ENCODE peak calls at places on chromosomes 13 and 19, in seven cellular contexts. K is COR-L47; N is activated T-helper 1 cell treated with anti-CD3 and anti-CD28 coated beads, Interleukin-12 subunit alpha, Interleukin-12 subunit beta, Interleukin-2, Interleukin-4 antibody, amounts not matched to agents 30 ng/mL and 10 ng/mL and 1 ng/mL, durations not matched to agents 14 hours and 24 hours and 36 hours; J is stomach; I is RPMI8226; W is EL; Q is globus pallidus. G is an unnamed sample.

GRCh38 chr19:11984986-11985385 is 20.1 kb downstream of the ZNF763 start:
- DNase-seq in K (peak), N (no peak), J (no peak), I (peak), W (no peak), Q (no peak), G (peak)

GRCh38 chr19:33252418-33252962 is 26.8 kb upstream of the SLC7A10 start:
- DNase-seq in K (no peak), N (no peak), J (no peak), I (no peak), W (no peak), Q (no peak), G (no peak)

GRCh38 chr19:48514123-48514458 is 2.5 kb upstream of the LMTK3 start:
- DNase-seq in K (no peak), N (no peak), J (no peak), I (no peak), W (no peak), Q (no peak), G (no peak)

GRCh38 chr13:112247471-112248405 is 128.4 kb upstream of the SPACA7 start:
- DNase-seq in K (no peak), N (no peak), J (no peak), I (no peak), W (no peak), Q (no peak), G (no peak)

GRCh38 chr19:710767-711166 is 2.0 kb downstream of the PALM start:
- DNase-seq in K (no peak), N (no peak), J (no peak), I (no peak), W (no peak), Q (no peak), G (no peak)

GRCh38 chr13:29707876-29708543 is 112.5 kb upstream of the SLC7A1 start:
- DNase-seq in K (peak), N (peak), J (peak), I (peak), W (peak), Q (peak), G (peak)

GRCh38 chr19:41219924-41220567 is 1.0 kb downstream of the AXL start:
- DNase-seq in K (no peak), N (no peak), J (no peak), I (no peak), W (peak), Q (no peak), G (no peak)

GRCh38 chr13:102870677-102871415 is 25.0 kb downstream of the ERCC5 start:
- DNase-seq in K (peak), N (peak), J (peak), I (peak), W (peak), Q (peak), G (peak)

GRCh38 chr13:32426981-32427851 is 714 bp downstream of the N4BP2L1 start:
- DNase-seq in K (peak), N (peak), J (peak), I (peak), W (peak), Q (peak), G (peak)

GRCh38 chr13:74134777-74135305 is 637 bp upstream of the KLF12 start:
- DNase-seq in K (peak), N (peak), J (peak), I (peak), W (peak), Q (no peak), G (no peak)

GRCh38 chr19:47550129-47550528 is 22.8 kb downstream of the ZNF541 start:
- DNase-seq in K (no peak), N (no peak), J (no peak), I (no peak), W (no peak), Q (no peak), G (no peak)

GRCh38 chr13:111904166-111904565 is 162.8 kb upstream of the SOX1 start:
- DNase-seq in K (no peak), N (no peak), J (no peak), I (no peak), W (no peak), Q (no peak), G (no peak)

GRCh38 chr19:14381689-14382474 is 638 bp downstream of the ADGRE5 start:
- DNase-seq in K (no peak), N (peak), J (peak), I (peak), W (peak), Q (no peak), G (no peak)

GRCh38 chr19:40150170-40150569 is 41.1 kb upstream of the MAP3K10 start:
- DNase-seq in K (no peak), N (no peak), J (no peak), I (no peak), W (no peak), Q (no peak), G (no peak)

GRCh38 chr13:47081850-47082249 is 185.0 kb upstream of the HTR2A start:
- DNase-seq in K (no peak), N (no peak), J (no peak), I (no peak), W (no peak), Q (no peak), G (no peak)

GRCh38 chr13:33110713-33111413 is 94.6 kb downstream of the KL start:
- DNase-seq in K (no peak), N (no peak), J (no peak), I (peak), W (no peak), Q (no peak), G (peak)

GRCh38 chr13:59144700-59145099 is 1019.0 kb downstream of the DIAPH3 start:
- DNase-seq in K (no peak), N (no peak), J (no peak), I (no peak), W (no peak), Q (no peak), G (no peak)

GRCh38 chr19:10544242-10544752 is 593 bp downstream of the ATG4D start:
- DNase-seq in K (no peak), N (no peak), J (peak), I (peak), W (no peak), Q (no peak), G (peak)

G was measured in Karpas-422.